ENCODE peak calls at places on chromosomes 3 and 15, in seven cellular contexts. One of them, this sample, is unnamed.

GRCh38 chr15:69997701-69998273 is 99.9 kb downstream of the TLE3 start:
- DNase-seq in stimulated activated CD4-positive, alpha-beta T cell treated with anti-CD3 and anti-CD28 coated beads, TNF-alpha, amount 100 ng/mL, for 4 hours: no peak
- DNase-seq in stimulated activated naive CD8-positive, alpha-beta T cell treated with anti-CD3 and anti-CD28 coated beads, Interleukin-15, amount 100 ng/mL, for 72 hours: no peak
- DNase-seq in BJ: no peak
- DNase-seq in AG04449: no peak
- DNase-seq in T-helper 1 cell: no peak
- DNase-seq in SK-N-DZ: no peak
- DNase-seq in this sample: peak; percentile 31

GRCh38 chr3:33277193-33277882 is at the start of gene FBXL2:
- DNase-seq in stimulated activated CD4-positive, alpha-beta T cell treated with anti-CD3 and anti-CD28 coated beads, TNF-alpha, amount 100 ng/mL, for 4 hours: no peak
- DNase-seq in SK-N-DZ: peak; percentile 93
- DNase-seq in stimulated activated naive CD8-positive, alpha-beta T cell treated with anti-CD3 and anti-CD28 coated beads, Interleukin-15, amount 100 ng/mL, for 72 hours: peak; percentile 30
- DNase-seq in T-helper 1 cell: no peak
- DNase-seq in AG04449: no peak
- DNase-seq in BJ: peak; percentile 8
- DNase-seq in this sample: peak; percentile 76

GRCh38 chr3:76965122-76965725 is 74.7 kb upstream of the ROBO2 start:
- DNase-seq in stimulated activated CD4-positive, alpha-beta T cell treated with anti-CD3 and anti-CD28 coated beads, TNF-alpha, amount 100 ng/mL, for 4 hours: no peak
- DNase-seq in stimulated activated naive CD8-positive, alpha-beta T cell treated with anti-CD3 and anti-CD28 coated beads, Interleukin-15, amount 100 ng/mL, for 72 hours: no peak
- DNase-seq in T-helper 1 cell: no peak
- DNase-seq in AG04449: no peak
- DNase-seq in BJ: no peak
- DNase-seq in SK-N-DZ: no peak
- DNase-seq in this sample: no peak

GRCh38 chr3:111385971-111386495 is 156.0 kb upstream of the CD96 start:
- DNase-seq in BJ: no peak
- DNase-seq in AG04449: no peak
- DNase-seq in T-helper 1 cell: no peak
- DNase-seq in SK-N-DZ: no peak
- DNase-seq in stimulated activated CD4-positive, alpha-beta T cell treated with anti-CD3 and anti-CD28 coated beads, TNF-alpha, amount 100 ng/mL, for 4 hours: no peak
- DNase-seq in stimulated activated naive CD8-positive, alpha-beta T cell treated with anti-CD3 and anti-CD28 coated beads, Interleukin-15, amount 100 ng/mL, for 72 hours: no peak
- DNase-seq in this sample: no peak

GRCh38 chr3:110413807-110414748 is 657.5 kb upstream of the NECTIN3 start:
- DNase-seq in stimulated activated naive CD8-positive, alpha-beta T cell treated with anti-CD3 and anti-CD28 coated beads, Interleukin-15, amount 100 ng/mL, for 72 hours: no peak
- DNase-seq in AG04449: peak; percentile 31
- DNase-seq in T-helper 1 cell: no peak
- DNase-seq in BJ: peak; percentile 62
- DNase-seq in stimulated activated CD4-positive, alpha-beta T cell treated with anti-CD3 and anti-CD28 coated beads, TNF-alpha, amount 100 ng/mL, for 4 hours: no peak
- DNase-seq in SK-N-DZ: no peak
- DNase-seq in this sample: peak; percentile 91

GRCh38 chr3:170469151-170470062 is 50.7 kb downstream of the CLDN11 start:
- DNase-seq in AG04449: peak; percentile 84
- DNase-seq in T-helper 1 cell: no peak
- DNase-seq in stimulated activated naive CD8-positive, alpha-beta T cell treated with anti-CD3 and anti-CD28 coated beads, Interleukin-15, amount 100 ng/mL, for 72 hours: no peak
- DNase-seq in SK-N-DZ: no peak
- DNase-seq in BJ: peak; percentile 91
- DNase-seq in stimulated activated CD4-positive, alpha-beta T cell treated with anti-CD3 and anti-CD28 coated beads, TNF-alpha, amount 100 ng/mL, for 4 hours: no peak
- DNase-seq in this sample: no peak

GRCh38 chr15:63763476-63764123 is 70.1 kb downstream of the HERC1 start:
- DNase-seq in stimulated activated CD4-positive, alpha-beta T cell treated with anti-CD3 and anti-CD28 coated beads, TNF-alpha, amount 100 ng/mL, for 4 hours: no peak
- DNase-seq in AG04449: no peak
- DNase-seq in BJ: no peak
- DNase-seq in T-helper 1 cell: no peak
- DNase-seq in SK-N-DZ: no peak
- DNase-seq in stimulated activated naive CD8-positive, alpha-beta T cell treated with anti-CD3 and anti-CD28 coated beads, Interleukin-15, amount 100 ng/mL, for 72 hours: no peak
- DNase-seq in this sample: peak; percentile 70

GRCh38 chr3:124362418-124362817 is 367.8 kb upstream of the UMPS start:
- DNase-seq in BJ: no peak
- DNase-seq in stimulated activated naive CD8-positive, alpha-beta T cell treated with anti-CD3 and anti-CD28 coated beads, Interleukin-15, amount 100 ng/mL, for 72 hours: no peak
- DNase-seq in T-helper 1 cell: no peak
- DNase-seq in stimulated activated CD4-positive, alpha-beta T cell treated with anti-CD3 and anti-CD28 coated beads, TNF-alpha, amount 100 ng/mL, for 4 hours: no peak
- DNase-seq in SK-N-DZ: no peak
- DNase-seq in AG04449: no peak
- DNase-seq in this sample: no peak

GRCh38 chr15:72690938-72691337 is 4.9 kb downstream of the BBS4 start:
- DNase-seq in stimulated activated naive CD8-positive, alpha-beta T cell treated with anti-CD3 and anti-CD28 coated beads, Interleukin-15, amount 100 ng/mL, for 72 hours: no peak
- DNase-seq in stimulated activated CD4-positive, alpha-beta T cell treated with anti-CD3 and anti-CD28 coated beads, TNF-alpha, amount 100 ng/mL, for 4 hours: no peak
- DNase-seq in SK-N-DZ: no peak
- DNase-seq in AG04449: no peak
- DNase-seq in T-helper 1 cell: no peak
- DNase-seq in BJ: no peak
- DNase-seq in this sample: no peak

GRCh38 chr15:44394062-44394461 is 33.4 kb upstream of the CTDSPL2 start:
- DNase-seq in AG04449: no peak
- DNase-seq in BJ: no peak
- DNase-seq in stimulated activated CD4-positive, alpha-beta T cell treated with anti-CD3 and anti-CD28 coated beads, TNF-alpha, amount 100 ng/mL, for 4 hours: no peak
- DNase-seq in SK-N-DZ: no peak
- DNase-seq in T-helper 1 cell: no peak
- DNase-seq in stimulated activated naive CD8-positive, alpha-beta T cell treated with anti-CD3 and anti-CD28 coated beads, Interleukin-15, amount 100 ng/mL, for 72 hours: no peak
- DNase-seq in this sample: no peak

GRCh38 chr3:5258526-5258925 is 71.0 kb downstream of the EDEM1 start:
- DNase-seq in AG04449: no peak
- DNase-seq in stimulated activated naive CD8-positive, alpha-beta T cell treated with anti-CD3 and anti-CD28 coated beads, Interleukin-15, amount 100 ng/mL, for 72 hours: no peak
- DNase-seq in SK-N-DZ: no peak
- DNase-seq in stimulated activated CD4-positive, alpha-beta T cell treated with anti-CD3 and anti-CD28 coated beads, TNF-alpha, amount 100 ng/mL, for 4 hours: no peak
- DNase-seq in BJ: no peak
- DNase-seq in T-helper 1 cell: no peak
- DNase-seq in this sample: no peak

GRCh38 chr3:37093481-37093880 is 80.9 kb downstream of the LRRFIP2 start:
- DNase-seq in BJ: no peak
- DNase-seq in stimulated activated naive CD8-positive, alpha-beta T cell treated with anti-CD3 and anti-CD28 coated beads, Interleukin-15, amount 100 ng/mL, for 72 hours: no peak
- DNase-seq in AG04449: no peak
- DNase-seq in stimulated activated CD4-positive, alpha-beta T cell treated with anti-CD3 and anti-CD28 coated beads, TNF-alpha, amount 100 ng/mL, for 4 hours: no peak
- DNase-seq in T-helper 1 cell: no peak
- DNase-seq in SK-N-DZ: no peak
- DNase-seq in this sample: no peak

GRCh38 chr3:156189927-156190326 is 69.5 kb downstream of the KCNAB1 start:
- DNase-seq in stimulated activated CD4-positive, alpha-beta T cell treated with anti-CD3 and anti-CD28 coated beads, TNF-alpha, amount 100 ng/mL, for 4 hours: no peak
- DNase-seq in BJ: no peak
- DNase-seq in AG04449: no peak
- DNase-seq in stimulated activated naive CD8-positive, alpha-beta T cell treated with anti-CD3 and anti-CD28 coated beads, Interleukin-15, amount 100 ng/mL, for 72 hours: no peak
- DNase-seq in T-helper 1 cell: no peak
- DNase-seq in SK-N-DZ: no peak
- DNase-seq in this sample: no peak

GRCh38 chr3:38835939-38836338 is 19.9 kb upstream of the SCN10A start:
- DNase-seq in SK-N-DZ: no peak
- DNase-seq in stimulated activated CD4-positive, alpha-beta T cell treated with anti-CD3 and anti-CD28 coated beads, TNF-alpha, amount 100 ng/mL, for 4 hours: no peak
- DNase-seq in stimulated activated naive CD8-positive, alpha-beta T cell treated with anti-CD3 and anti-CD28 coated beads, Interleukin-15, amount 100 ng/mL, for 72 hours: no peak
- DNase-seq in BJ: no peak
- DNase-seq in AG04449: no peak
- DNase-seq in T-helper 1 cell: no peak
- DNase-seq in this sample: no peak

GRCh38 chr3:127070776-127071175 is 87.9 kb downstream of the PLXNA1 start:
- DNase-seq in SK-N-DZ: no peak
- DNase-seq in AG04449: no peak
- DNase-seq in stimulated activated CD4-positive, alpha-beta T cell treated with anti-CD3 and anti-CD28 coated beads, TNF-alpha, amount 100 ng/mL, for 4 hours: no peak
- DNase-seq in BJ: no peak
- DNase-seq in stimulated activated naive CD8-positive, alpha-beta T cell treated with anti-CD3 and anti-CD28 coated beads, Interleukin-15, amount 100 ng/mL, for 72 hours: no peak
- DNase-seq in T-helper 1 cell: no peak
- DNase-seq in this sample: no peak

GRCh38 chr3:13206799-13207577 is 133.8 kb upstream of the IQSEC1 start:
- DNase-seq in AG04449: no peak
- DNase-seq in T-helper 1 cell: no peak
- DNase-seq in stimulated activated naive CD8-positive, alpha-beta T cell treated with anti-CD3 and anti-CD28 coated beads, Interleukin-15, amount 100 ng/mL, for 72 hours: no peak
- DNase-seq in SK-N-DZ: no peak
- DNase-seq in BJ: no peak
- DNase-seq in stimulated activated CD4-positive, alpha-beta T cell treated with anti-CD3 and anti-CD28 coated beads, TNF-alpha, amount 100 ng/mL, for 4 hours: no peak
- DNase-seq in this sample: no peak

GRCh38 chr3:161823910-161824309 is 327.3 kb downstream of the OTOL1 start:
- DNase-seq in stimulated activated naive CD8-positive, alpha-beta T cell treated with anti-CD3 and anti-CD28 coated beads, Interleukin-15, amount 100 ng/mL, for 72 hours: no peak
- DNase-seq in BJ: no peak
- DNase-seq in SK-N-DZ: no peak
- DNase-seq in AG04449: no peak
- DNase-seq in stimulated activated CD4-positive, alpha-beta T cell treated with anti-CD3 and anti-CD28 coated beads, TNF-alpha, amount 100 ng/mL, for 4 hours: no peak
- DNase-seq in T-helper 1 cell: no peak
- DNase-seq in this sample: no peak

GRCh38 chr3:65551945-65552344 is 486.8 kb downstream of the MAGI1 start:
- DNase-seq in AG04449: no peak
- DNase-seq in SK-N-DZ: peak; percentile 36
- DNase-seq in stimulated activated CD4-positive, alpha-beta T cell treated with anti-CD3 and anti-CD28 coated beads, TNF-alpha, amount 100 ng/mL, for 4 hours: no peak
- DNase-seq in T-helper 1 cell: no peak
- DNase-seq in stimulated activated naive CD8-positive, alpha-beta T cell treated with anti-CD3 and anti-CD28 coated beads, Interleukin-15, amount 100 ng/mL, for 72 hours: no peak
- DNase-seq in BJ: no peak
- DNase-seq in this sample: no peak

GRCh38 chr3:38634133-38634532 is 15.4 kb downstream of the SCN5A start:
- DNase-seq in stimulated activated CD4-positive, alpha-beta T cell treated with anti-CD3 and anti-CD28 coated beads, TNF-alpha, amount 100 ng/mL, for 4 hours: no peak
- DNase-seq in stimulated activated naive CD8-positive, alpha-beta T cell treated with anti-CD3 and anti-CD28 coated beads, Interleukin-15, amount 100 ng/mL, for 72 hours: no peak
- DNase-seq in BJ: peak; percentile 19
- DNase-seq in AG04449: no peak
- DNase-seq in T-helper 1 cell: no peak
- DNase-seq in SK-N-DZ: no peak
- DNase-seq in this sample: peak; percentile 89

GRCh38 chr3:61948699-61949305 is 387.4 kb downstream of the PTPRG start:
- DNase-seq in T-helper 1 cell: no peak
- DNase-seq in BJ: no peak
- DNase-seq in AG04449: no peak
- DNase-seq in SK-N-DZ: peak; percentile 79
- DNase-seq in stimulated activated naive CD8-positive, alpha-beta T cell treated with anti-CD3 and anti-CD28 coated beads, Interleukin-15, amount 100 ng/mL, for 72 hours: no peak
- DNase-seq in stimulated activated CD4-positive, alpha-beta T cell treated with anti-CD3 and anti-CD28 coated beads, TNF-alpha, amount 100 ng/mL, for 4 hours: no peak
- DNase-seq in this sample: no peak

This sample was measured in HT1080.